ENCODE peak calls at places on chromosomes 7 and 10, in ten cellular contexts. One of them, this sample, is unnamed.

GRCh38 chr7:18045171-18045570 is 17.5 kb upstream of the PRPS1L1 start:
- DNase-seq in brain microvascular endothelial cell: no peak
- DNase-seq in GM10248: no peak
- DNase-seq in GM12865: no peak
- DNase-seq in endothelial cell: no peak
- DNase-seq in foreskin keratinocyte: no peak
- DNase-seq in heart right ventricle: no peak
- DNase-seq in coronary artery: no peak
- DNase-seq in fibroblast of lung: no peak
- DNase-seq in A549: no peak
- DNase-seq in this sample: no peak

GRCh38 chr7:106369816-106370215 is 85.0 kb upstream of the NAMPT start:
- DNase-seq in brain microvascular endothelial cell: no peak
- DNase-seq in GM10248: no peak
- DNase-seq in GM12865: no peak
- DNase-seq in endothelial cell: no peak
- DNase-seq in foreskin keratinocyte: no peak
- DNase-seq in heart right ventricle: no peak
- DNase-seq in coronary artery: no peak
- DNase-seq in fibroblast of lung: no peak
- DNase-seq in A549: no peak
- DNase-seq in this sample: no peak

GRCh38 chr7:100626530-100627237 is 14.3 kb downstream of the MOSPD3 start:
- DNase-seq in brain microvascular endothelial cell: peak
- DNase-seq in GM10248: peak
- DNase-seq in GM12865: peak
- DNase-seq in endothelial cell: peak
- DNase-seq in foreskin keratinocyte: peak
- DNase-seq in heart right ventricle: peak
- DNase-seq in coronary artery: peak
- DNase-seq in fibroblast of lung: peak
- DNase-seq in A549: peak
- DNase-seq in this sample: peak

GRCh38 chr7:132246591-132246990 is 329.7 kb downstream of the PLXNA4 start:
- DNase-seq in brain microvascular endothelial cell: no peak
- DNase-seq in GM10248: no peak
- DNase-seq in GM12865: no peak
- DNase-seq in endothelial cell: no peak
- DNase-seq in foreskin keratinocyte: no peak
- DNase-seq in heart right ventricle: no peak
- DNase-seq in coronary artery: no peak
- DNase-seq in fibroblast of lung: no peak
- DNase-seq in A549: no peak
- DNase-seq in this sample: no peak

GRCh38 chr10:118321724-118322575 is 20.2 kb downstream of the FAM204A start:
- DNase-seq in brain microvascular endothelial cell: no peak
- DNase-seq in GM10248: no peak
- DNase-seq in GM12865: no peak
- DNase-seq in endothelial cell: no peak
- DNase-seq in foreskin keratinocyte: no peak
- DNase-seq in heart right ventricle: no peak
- DNase-seq in coronary artery: no peak
- DNase-seq in fibroblast of lung: no peak
- DNase-seq in A549: no peak
- DNase-seq in this sample: no peak

GRCh38 chr10:124492266-124492665 is 30.6 kb downstream of the LHPP start:
- DNase-seq in brain microvascular endothelial cell: no peak
- DNase-seq in GM10248: no peak
- DNase-seq in GM12865: no peak
- DNase-seq in endothelial cell: no peak
- DNase-seq in foreskin keratinocyte: no peak
- DNase-seq in heart right ventricle: no peak
- DNase-seq in coronary artery: no peak
- DNase-seq in fibroblast of lung: no peak
- DNase-seq in A549: no peak
- DNase-seq in this sample: no peak

GRCh38 chr10:87000491-87000890 is 19.6 kb upstream of the FAM25A start:
- DNase-seq in brain microvascular endothelial cell: no peak
- DNase-seq in GM10248: no peak
- DNase-seq in GM12865: no peak
- DNase-seq in endothelial cell: no peak
- DNase-seq in foreskin keratinocyte: no peak
- DNase-seq in heart right ventricle: no peak
- DNase-seq in coronary artery: no peak
- DNase-seq in fibroblast of lung: peak
- DNase-seq in A549: no peak
- DNase-seq in this sample: no peak

GRCh38 chr10:27359792-27360320 is 119.3 kb upstream of the ACBD5 start:
- DNase-seq in brain microvascular endothelial cell: no peak
- DNase-seq in GM10248: no peak
- DNase-seq in GM12865: no peak
- DNase-seq in endothelial cell: no peak
- DNase-seq in foreskin keratinocyte: no peak
- DNase-seq in heart right ventricle: no peak
- DNase-seq in coronary artery: no peak
- DNase-seq in fibroblast of lung: no peak
- DNase-seq in A549: no peak
- DNase-seq in this sample: no peak

GRCh38 chr10:69807696-69808095 is 6.0 kb downstream of the COL13A1 start:
- DNase-seq in brain microvascular endothelial cell: peak
- DNase-seq in GM10248: no peak
- DNase-seq in GM12865: no peak
- DNase-seq in endothelial cell: no peak
- DNase-seq in foreskin keratinocyte: peak
- DNase-seq in heart right ventricle: no peak
- DNase-seq in coronary artery: no peak
- DNase-seq in fibroblast of lung: peak
- DNase-seq in A549: peak
- DNase-seq in this sample: no peak

GRCh38 chr10:35606423-35606822 is 1.3 kb downstream of the GJD4 start:
- DNase-seq in brain microvascular endothelial cell: no peak
- DNase-seq in GM10248: no peak
- DNase-seq in GM12865: no peak
- DNase-seq in endothelial cell: no peak
- DNase-seq in foreskin keratinocyte: no peak
- DNase-seq in heart right ventricle: no peak
- DNase-seq in coronary artery: no peak
- DNase-seq in fibroblast of lung: peak
- DNase-seq in A549: no peak
- DNase-seq in this sample: no peak

GRCh38 chr10:49761789-49762565 is at the start of gene OGDHL:
- DNase-seq in brain microvascular endothelial cell: peak
- DNase-seq in GM10248: peak
- DNase-seq in GM12865: peak
- DNase-seq in endothelial cell: peak
- DNase-seq in foreskin keratinocyte: no peak
- DNase-seq in heart right ventricle: peak
- DNase-seq in coronary artery: no peak
- DNase-seq in fibroblast of lung: peak
- DNase-seq in A549: peak
- DNase-seq in this sample: no peak

GRCh38 chr7:150978136-150978789 is at the start of gene KCNH2:
- DNase-seq in brain microvascular endothelial cell: no peak
- DNase-seq in GM10248: no peak
- DNase-seq in GM12865: no peak
- DNase-seq in endothelial cell: no peak
- DNase-seq in foreskin keratinocyte: no peak
- DNase-seq in heart right ventricle: peak
- DNase-seq in coronary artery: no peak
- DNase-seq in fibroblast of lung: no peak
- DNase-seq in A549: no peak
- DNase-seq in this sample: no peak

GRCh38 chr7:157483515-157483914 is 146.7 kb downstream of the DNAJB6 start:
- DNase-seq in brain microvascular endothelial cell: no peak
- DNase-seq in GM10248: no peak
- DNase-seq in GM12865: no peak
- DNase-seq in endothelial cell: no peak
- DNase-seq in foreskin keratinocyte: no peak
- DNase-seq in heart right ventricle: no peak
- DNase-seq in coronary artery: peak
- DNase-seq in fibroblast of lung: no peak
- DNase-seq in A549: no peak
- DNase-seq in this sample: no peak

GRCh38 chr10:98272690-98273453 is 4.9 kb upstream of the LOXL4 start:
- DNase-seq in brain microvascular endothelial cell: no peak
- DNase-seq in GM10248: no peak
- DNase-seq in GM12865: no peak
- DNase-seq in endothelial cell: no peak
- DNase-seq in foreskin keratinocyte: no peak
- DNase-seq in heart right ventricle: no peak
- DNase-seq in coronary artery: no peak
- DNase-seq in fibroblast of lung: no peak
- DNase-seq in A549: no peak
- DNase-seq in this sample: no peak

GRCh38 chr7:119482209-119482608 is 790.8 kb upstream of the KCND2 start:
- DNase-seq in brain microvascular endothelial cell: peak
- DNase-seq in GM10248: peak
- DNase-seq in GM12865: peak
- DNase-seq in endothelial cell: peak
- DNase-seq in foreskin keratinocyte: peak
- DNase-seq in heart right ventricle: no peak
- DNase-seq in coronary artery: no peak
- DNase-seq in fibroblast of lung: peak
- DNase-seq in A549: peak
- DNase-seq in this sample: no peak
- TF ChIP-seq CTCF in brain microvascular endothelial cell: peak
- TF ChIP-seq CTCF in GM10248: peak
- TF ChIP-seq CTCF in GM12865: peak
- TF ChIP-seq CTCF in endothelial cell: peak
- TF ChIP-seq CTCF in foreskin keratinocyte: peak
- TF ChIP-seq CTCF in heart right ventricle: no peak
- TF ChIP-seq CTCF in coronary artery: no peak
- TF ChIP-seq CTCF in fibroblast of lung: peak
- TF ChIP-seq CTCF in A549: no peak
- TF ChIP-seq CTCF in this sample: no peak

GRCh38 chr7:37832194-37832593 is 16.2 kb upstream of the NME8 start:
- DNase-seq in brain microvascular endothelial cell: peak
- DNase-seq in GM10248: peak
- DNase-seq in GM12865: peak
- DNase-seq in endothelial cell: no peak
- DNase-seq in foreskin keratinocyte: peak
- DNase-seq in heart right ventricle: peak
- DNase-seq in coronary artery: no peak
- DNase-seq in fibroblast of lung: peak
- DNase-seq in A549: peak
- DNase-seq in this sample: no peak
- TF ChIP-seq CTCF in brain microvascular endothelial cell: no peak
- TF ChIP-seq CTCF in GM10248: peak
- TF ChIP-seq CTCF in GM12865: peak
- TF ChIP-seq CTCF in endothelial cell: no peak
- TF ChIP-seq CTCF in foreskin keratinocyte: no peak
- TF ChIP-seq CTCF in heart right ventricle: no peak
- TF ChIP-seq CTCF in coronary artery: no peak
- TF ChIP-seq CTCF in fibroblast of lung: peak
- TF ChIP-seq CTCF in A549: peak
- TF ChIP-seq CTCF in this sample: no peak

GRCh38 chr10:46325021-46325420 is 38.2 kb downstream of the ANTXRL start:
- DNase-seq in brain microvascular endothelial cell: no peak
- DNase-seq in GM10248: no peak
- DNase-seq in GM12865: no peak
- DNase-seq in endothelial cell: no peak
- DNase-seq in foreskin keratinocyte: no peak
- DNase-seq in heart right ventricle: no peak
- DNase-seq in coronary artery: no peak
- DNase-seq in fibroblast of lung: no peak
- DNase-seq in A549: peak
- DNase-seq in this sample: no peak
- TF ChIP-seq CTCF in brain microvascular endothelial cell: peak
- TF ChIP-seq CTCF in GM10248: peak
- TF ChIP-seq CTCF in GM12865: peak
- TF ChIP-seq CTCF in endothelial cell: no peak
- TF ChIP-seq CTCF in foreskin keratinocyte: peak
- TF ChIP-seq CTCF in heart right ventricle: no peak
- TF ChIP-seq CTCF in coronary artery: peak
- TF ChIP-seq CTCF in fibroblast of lung: no peak
- TF ChIP-seq CTCF in A549: peak
- TF ChIP-seq CTCF in this sample: peak

GRCh38 chr10:93993782-93994668 is at the start of gene PLCE1:
- DNase-seq in brain microvascular endothelial cell: no peak
- DNase-seq in GM10248: peak
- DNase-seq in GM12865: peak
- DNase-seq in endothelial cell: peak
- DNase-seq in foreskin keratinocyte: no peak
- DNase-seq in heart right ventricle: peak
- DNase-seq in coronary artery: peak
- DNase-seq in fibroblast of lung: peak
- DNase-seq in A549: peak
- DNase-seq in this sample: no peak

GRCh38 chr10:93991101-93991500 is 2.6 kb upstream of the PLCE1 start:
- DNase-seq in brain microvascular endothelial cell: no peak
- DNase-seq in GM10248: no peak
- DNase-seq in GM12865: no peak
- DNase-seq in endothelial cell: no peak
- DNase-seq in foreskin keratinocyte: no peak
- DNase-seq in heart right ventricle: no peak
- DNase-seq in coronary artery: no peak
- DNase-seq in fibroblast of lung: no peak
- DNase-seq in A549: no peak
- DNase-seq in this sample: no peak

GRCh38 chr10:93991596-93992284 is 2.0 kb upstream of the PLCE1 start:
- DNase-seq in brain microvascular endothelial cell: peak
- DNase-seq in GM10248: no peak
- DNase-seq in GM12865: no peak
- DNase-seq in endothelial cell: peak
- DNase-seq in foreskin keratinocyte: peak
- DNase-seq in heart right ventricle: peak
- DNase-seq in coronary artery: peak
- DNase-seq in fibroblast of lung: peak
- DNase-seq in A549: peak
- DNase-seq in this sample: no peak

GRCh38 chr10:93993414-93993781 is 333 bp upstream of the PLCE1 start:
- DNase-seq in brain microvascular endothelial cell: no peak
- DNase-seq in GM10248: no peak
- DNase-seq in GM12865: no peak
- DNase-seq in endothelial cell: no peak
- DNase-seq in foreskin keratinocyte: no peak
- DNase-seq in heart right ventricle: no peak
- DNase-seq in coronary artery: no peak
- DNase-seq in fibroblast of lung: no peak
- DNase-seq in A549: no peak
- DNase-seq in this sample: no peak

GRCh38 chr10:93992400-93993030 is 1.2 kb upstream of the PLCE1 start:
- DNase-seq in brain microvascular endothelial cell: no peak
- DNase-seq in GM10248: no peak
- DNase-seq in GM12865: no peak
- DNase-seq in endothelial cell: no peak
- DNase-seq in foreskin keratinocyte: no peak
- DNase-seq in heart right ventricle: no peak
- DNase-seq in coronary artery: no peak
- DNase-seq in fibroblast of lung: peak
- DNase-seq in A549: peak
- DNase-seq in this sample: no peak
- TF ChIP-seq CTCF in brain microvascular endothelial cell: peak
- TF ChIP-seq CTCF in GM10248: no peak
- TF ChIP-seq CTCF in GM12865: no peak
- TF ChIP-seq CTCF in endothelial cell: peak
- TF ChIP-seq CTCF in foreskin keratinocyte: no peak
- TF ChIP-seq CTCF in heart right ventricle: no peak
- TF ChIP-seq CTCF in coronary artery: no peak
- TF ChIP-seq CTCF in fibroblast of lung: peak
- TF ChIP-seq CTCF in A549: no peak
- TF ChIP-seq CTCF in this sample: peak

This sample was measured in BJ.